ENCODE peak calls at places on chromosomes 16 and 17, in eight cellular contexts. One of them, this sample, is unnamed.

GRCh38 chr16:14448874-14449273 is 181.2 kb downstream of the PARN start:
- DNase-seq in HFF-Myc: no peak
- DNase-seq in kidney epithelial cell: no peak
- DNase-seq in bronchial epithelial cell: no peak
- DNase-seq in adrenal gland: no peak
- DNase-seq in dorsolateral prefrontal cortex: no peak
- DNase-seq in OCI-LY7: no peak
- DNase-seq in A673: no peak
- DNase-seq in this sample: no peak

GRCh38 chr16:53754938-53755910 is 51.3 kb downstream of the FTO start:
- DNase-seq in HFF-Myc: no peak
- DNase-seq in kidney epithelial cell: peak; percentile 65
- DNase-seq in bronchial epithelial cell: peak; percentile 91
- DNase-seq in adrenal gland: peak; percentile 39
- DNase-seq in dorsolateral prefrontal cortex: no peak
- DNase-seq in OCI-LY7: no peak
- DNase-seq in A673: peak; percentile 42
- DNase-seq in this sample: peak; percentile 91

GRCh38 chr17:28331891-28332420 is 3.3 kb downstream of the IFT20 start:
- DNase-seq in HFF-Myc: no peak
- DNase-seq in kidney epithelial cell: no peak
- DNase-seq in bronchial epithelial cell: no peak
- DNase-seq in adrenal gland: no peak
- DNase-seq in dorsolateral prefrontal cortex: no peak
- DNase-seq in OCI-LY7: no peak
- DNase-seq in A673: no peak
- DNase-seq in this sample: no peak

GRCh38 chr16:3514621-3515020 is 13.8 kb downstream of the CLUAP1 start:
- DNase-seq in HFF-Myc: no peak
- DNase-seq in kidney epithelial cell: no peak
- DNase-seq in bronchial epithelial cell: no peak
- DNase-seq in adrenal gland: no peak
- DNase-seq in dorsolateral prefrontal cortex: no peak
- DNase-seq in OCI-LY7: no peak
- DNase-seq in A673: no peak
- DNase-seq in this sample: peak; percentile 23

GRCh38 chr17:74361613-74362391 is at the start of gene BTBD17:
- DNase-seq in HFF-Myc: no peak
- DNase-seq in kidney epithelial cell: no peak
- DNase-seq in bronchial epithelial cell: peak; percentile 15
- DNase-seq in adrenal gland: peak; percentile 51
- DNase-seq in dorsolateral prefrontal cortex: peak; percentile 67
- DNase-seq in OCI-LY7: no peak
- DNase-seq in A673: peak; percentile 75
- DNase-seq in this sample: peak; percentile 17

GRCh38 chr17:70629902-70630301 is 460.6 kb downstream of the KCNJ2 start:
- DNase-seq in HFF-Myc: no peak
- DNase-seq in kidney epithelial cell: no peak
- DNase-seq in bronchial epithelial cell: peak; percentile 12
- DNase-seq in adrenal gland: no peak
- DNase-seq in dorsolateral prefrontal cortex: no peak
- DNase-seq in OCI-LY7: peak; percentile 7
- DNase-seq in A673: no peak
- DNase-seq in this sample: peak; percentile 15

GRCh38 chr16:57394444-57394843 is 10.1 kb upstream of the CCL17 start:
- DNase-seq in HFF-Myc: no peak
- DNase-seq in kidney epithelial cell: no peak
- DNase-seq in bronchial epithelial cell: peak; percentile 81
- DNase-seq in adrenal gland: peak; percentile 31
- DNase-seq in dorsolateral prefrontal cortex: no peak
- DNase-seq in OCI-LY7: no peak
- DNase-seq in A673: no peak
- DNase-seq in this sample: peak; percentile 91

GRCh38 chr16:90012978-90013745 is 6.1 kb downstream of the DBNDD1 start:
- DNase-seq in HFF-Myc: no peak
- DNase-seq in kidney epithelial cell: no peak
- DNase-seq in bronchial epithelial cell: no peak
- DNase-seq in adrenal gland: no peak
- DNase-seq in dorsolateral prefrontal cortex: no peak
- DNase-seq in OCI-LY7: peak; percentile 77
- DNase-seq in A673: no peak
- DNase-seq in this sample: no peak

GRCh38 chr17:80773243-80773991 is 218.2 kb upstream of the CHMP6 start:
- DNase-seq in HFF-Myc: no peak
- DNase-seq in kidney epithelial cell: no peak
- DNase-seq in bronchial epithelial cell: no peak
- DNase-seq in adrenal gland: no peak
- DNase-seq in dorsolateral prefrontal cortex: peak; percentile 56
- DNase-seq in OCI-LY7: peak; percentile 76
- DNase-seq in A673: no peak
- DNase-seq in this sample: no peak

GRCh38 chr17:42016411-42016831 is 818 bp downstream of the DNAJC7 start:
- DNase-seq in HFF-Myc: no peak
- DNase-seq in kidney epithelial cell: no peak
- DNase-seq in bronchial epithelial cell: peak; percentile 23
- DNase-seq in adrenal gland: no peak
- DNase-seq in dorsolateral prefrontal cortex: no peak
- DNase-seq in OCI-LY7: peak; percentile 16
- DNase-seq in A673: peak; percentile 6
- DNase-seq in this sample: no peak

GRCh38 chr17:42387663-42388380 is 420 bp downstream of the STAT3 start:
- DNase-seq in HFF-Myc: no peak
- DNase-seq in kidney epithelial cell: no peak
- DNase-seq in bronchial epithelial cell: peak; percentile 69
- DNase-seq in adrenal gland: peak; percentile 53
- DNase-seq in dorsolateral prefrontal cortex: peak; percentile 30
- DNase-seq in OCI-LY7: peak; percentile 34
- DNase-seq in A673: peak; percentile 52
- DNase-seq in this sample: peak; percentile 78

GRCh38 chr17:37830151-37830993 is 85.5 kb upstream of the HNF1B start:
- DNase-seq in HFF-Myc: no peak
- DNase-seq in kidney epithelial cell: no peak
- DNase-seq in bronchial epithelial cell: no peak
- DNase-seq in adrenal gland: no peak
- DNase-seq in dorsolateral prefrontal cortex: no peak
- DNase-seq in OCI-LY7: peak; percentile 80
- DNase-seq in A673: no peak
- DNase-seq in this sample: no peak

GRCh38 chr16:2428051-2428786 is 1.0 kb upstream of the CCNF start:
- DNase-seq in HFF-Myc: no peak
- DNase-seq in kidney epithelial cell: no peak
- DNase-seq in bronchial epithelial cell: peak; percentile 19
- DNase-seq in adrenal gland: no peak
- DNase-seq in dorsolateral prefrontal cortex: no peak
- DNase-seq in OCI-LY7: peak; percentile 51
- DNase-seq in A673: no peak
- DNase-seq in this sample: peak; percentile 38

GRCh38 chr16:11078812-11079459 is 134.6 kb downstream of the CLEC16A start:
- DNase-seq in HFF-Myc: peak; percentile 78
- DNase-seq in kidney epithelial cell: peak; percentile 56
- DNase-seq in bronchial epithelial cell: no peak
- DNase-seq in adrenal gland: no peak
- DNase-seq in dorsolateral prefrontal cortex: no peak
- DNase-seq in OCI-LY7: no peak
- DNase-seq in A673: peak; percentile 12
- DNase-seq in this sample: no peak

GRCh38 chr17:66450008-66450856 is 147.8 kb downstream of the PRKCA start:
- DNase-seq in HFF-Myc: no peak
- DNase-seq in kidney epithelial cell: no peak
- DNase-seq in bronchial epithelial cell: no peak
- DNase-seq in adrenal gland: no peak
- DNase-seq in dorsolateral prefrontal cortex: no peak
- DNase-seq in OCI-LY7: no peak
- DNase-seq in A673: peak; percentile 35
- DNase-seq in this sample: no peak

GRCh38 chr17:44546711-44547606 is 10.3 kb upstream of the FZD2 start:
- DNase-seq in HFF-Myc: no peak
- DNase-seq in kidney epithelial cell: no peak
- DNase-seq in bronchial epithelial cell: peak; percentile 73
- DNase-seq in adrenal gland: no peak
- DNase-seq in dorsolateral prefrontal cortex: no peak
- DNase-seq in OCI-LY7: no peak
- DNase-seq in A673: no peak
- DNase-seq in this sample: peak; percentile 65

GRCh38 chr16:11310997-11311561 is 29.9 kb upstream of the PRM1 start:
- DNase-seq in HFF-Myc: no peak
- DNase-seq in kidney epithelial cell: no peak
- DNase-seq in bronchial epithelial cell: no peak
- DNase-seq in adrenal gland: no peak
- DNase-seq in dorsolateral prefrontal cortex: no peak
- DNase-seq in OCI-LY7: peak; percentile 93
- DNase-seq in A673: no peak
- DNase-seq in this sample: no peak

GRCh38 chr17:3892095-3892998 is 506 bp downstream of the CAMKK1 start:
- DNase-seq in HFF-Myc: no peak
- DNase-seq in kidney epithelial cell: no peak
- DNase-seq in bronchial epithelial cell: peak; percentile 24
- DNase-seq in adrenal gland: peak; percentile 95
- DNase-seq in dorsolateral prefrontal cortex: peak; percentile 38
- DNase-seq in OCI-LY7: peak; percentile 27
- DNase-seq in A673: peak; percentile 64
- DNase-seq in this sample: peak; percentile 39

GRCh38 chr17:5516060-5516792 is 29.9 kb downstream of the MIS12 start:
- DNase-seq in HFF-Myc: peak; percentile 83
- DNase-seq in kidney epithelial cell: peak; percentile 99
- DNase-seq in bronchial epithelial cell: peak; percentile 90
- DNase-seq in adrenal gland: peak; percentile 60
- DNase-seq in dorsolateral prefrontal cortex: no peak
- DNase-seq in OCI-LY7: no peak
- DNase-seq in A673: no peak
- DNase-seq in this sample: peak; percentile 87

GRCh38 chr16:86038923-86039310 is 140.0 kb downstream of the IRF8 start:
- DNase-seq in HFF-Myc: no peak
- DNase-seq in kidney epithelial cell: no peak
- DNase-seq in bronchial epithelial cell: no peak
- DNase-seq in adrenal gland: no peak
- DNase-seq in dorsolateral prefrontal cortex: no peak
- DNase-seq in OCI-LY7: no peak
- DNase-seq in A673: no peak
- DNase-seq in this sample: no peak

GRCh38 chr17:38584350-38584925 is 21.3 kb downstream of the SRCIN1 start:
- DNase-seq in HFF-Myc: no peak
- DNase-seq in kidney epithelial cell: no peak
- DNase-seq in bronchial epithelial cell: peak; percentile 32
- DNase-seq in adrenal gland: peak; percentile 58
- DNase-seq in dorsolateral prefrontal cortex: no peak
- DNase-seq in OCI-LY7: peak; percentile 75
- DNase-seq in A673: peak; percentile 56
- DNase-seq in this sample: peak; percentile 75

DNA sequence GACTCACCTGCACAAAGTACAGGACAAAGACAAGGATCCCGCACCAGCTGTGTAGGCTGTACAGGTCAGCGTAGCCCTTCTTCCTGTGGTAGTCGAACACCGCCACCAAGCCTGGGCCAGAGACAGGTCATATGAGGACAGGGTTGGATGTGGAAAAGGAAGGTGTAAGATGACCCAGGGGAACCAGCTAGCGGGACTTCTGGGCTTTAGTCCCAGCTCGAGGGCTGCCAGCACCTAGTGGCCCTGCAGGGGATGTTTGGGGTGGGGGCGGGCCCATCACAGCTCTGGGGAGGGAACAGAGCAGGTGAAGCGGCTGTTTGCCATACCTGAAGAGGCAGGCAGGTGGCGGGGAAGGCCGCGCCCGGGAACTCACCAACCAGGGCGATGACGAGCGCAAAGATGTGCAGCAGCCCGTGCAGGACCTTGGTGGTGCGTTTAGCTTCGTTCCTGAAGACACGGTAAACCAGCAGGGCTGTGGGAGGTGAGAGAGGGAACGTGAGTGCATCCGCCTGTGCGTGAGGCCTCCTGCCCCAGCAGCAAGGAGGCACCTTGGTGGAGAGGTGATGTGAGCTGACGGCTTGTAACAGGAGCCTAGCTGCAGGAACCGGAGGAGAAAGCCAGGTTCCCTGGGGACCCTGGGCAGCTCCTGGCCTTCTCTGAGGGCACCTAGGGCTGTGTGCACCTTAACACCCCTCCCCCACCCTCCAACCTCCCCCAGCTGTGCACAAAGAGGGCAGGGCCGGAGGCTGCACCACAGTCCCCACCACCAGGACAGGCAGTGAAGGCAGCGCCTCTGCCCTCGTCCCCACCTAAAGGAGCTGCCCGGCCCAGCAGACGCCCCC is 10.2 kb downstream of the CYB561 start:
- DNase-seq in HFF-Myc: no peak
- DNase-seq in kidney epithelial cell: no peak
- DNase-seq in bronchial epithelial cell: peak; percentile 31
- DNase-seq in adrenal gland: no peak
- DNase-seq in dorsolateral prefrontal cortex: no peak
- DNase-seq in OCI-LY7: peak; percentile 75
- DNase-seq in A673: no peak
- DNase-seq in this sample: peak; percentile 49
- TF ChIP-seq CTCF in HFF-Myc: no peak
- TF ChIP-seq CTCF in kidney epithelial cell: peak; percentile 8
- TF ChIP-seq CTCF in bronchial epithelial cell: peak; percentile 66
- TF ChIP-seq CTCF in adrenal gland: no peak
- TF ChIP-seq CTCF in dorsolateral prefrontal cortex: no peak
- TF ChIP-seq CTCF in OCI-LY7: peak; percentile 69
- TF ChIP-seq CTCF in A673: no peak
- TF ChIP-seq CTCF in this sample: peak; percentile 56

DNA sequence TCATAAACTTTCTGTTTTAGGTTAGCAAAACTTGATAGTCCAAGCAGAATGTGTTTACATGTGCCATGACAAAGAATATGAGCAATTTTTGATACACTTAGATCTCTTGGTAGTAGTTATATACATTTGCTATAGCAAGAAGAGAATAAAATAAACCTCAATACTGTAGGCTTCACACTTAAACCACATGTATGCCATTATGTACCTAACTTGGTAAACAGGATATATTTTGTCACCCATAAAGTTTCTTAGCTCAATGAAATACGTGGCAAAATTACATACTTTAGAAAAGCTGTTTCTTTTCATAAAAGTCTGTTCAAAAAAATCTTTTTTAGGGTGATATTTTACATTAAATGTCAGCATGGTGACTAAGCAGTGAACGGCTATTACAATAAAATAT is 184.7 kb downstream of the MYO1D start:
- DNase-seq in HFF-Myc: no peak
- DNase-seq in kidney epithelial cell: no peak
- DNase-seq in bronchial epithelial cell: no peak
- DNase-seq in adrenal gland: no peak
- DNase-seq in dorsolateral prefrontal cortex: no peak
- DNase-seq in OCI-LY7: no peak
- DNase-seq in A673: no peak
- DNase-seq in this sample: no peak
- H3K4me3 ChIP-seq in HFF-Myc: no peak overlapping the region
- H3K4me3 ChIP-seq in kidney epithelial cell: no peak overlapping the region
- H3K4me3 ChIP-seq in bronchial epithelial cell: no peak overlapping the region
- H3K4me3 ChIP-seq in adrenal gland: no peak overlapping the region
- H3K4me3 ChIP-seq in dorsolateral prefrontal cortex: no peak overlapping the region
- H3K4me3 ChIP-seq in OCI-LY7: no peak overlapping the region
- H3K4me3 ChIP-seq in A673: no peak overlapping the region
- H3K4me3 ChIP-seq in this sample: no peak overlapping the region

GRCh38 chr16:47694543-47694942 is 233.4 kb downstream of the PHKB start:
- DNase-seq in HFF-Myc: no peak
- DNase-seq in kidney epithelial cell: no peak
- DNase-seq in bronchial epithelial cell: no peak
- DNase-seq in adrenal gland: no peak
- DNase-seq in dorsolateral prefrontal cortex: no peak
- DNase-seq in OCI-LY7: peak; percentile 9
- DNase-seq in A673: no peak
- DNase-seq in this sample: no peak
- TF ChIP-seq CTCF in HFF-Myc: no peak
- TF ChIP-seq CTCF in kidney epithelial cell: no peak
- TF ChIP-seq CTCF in bronchial epithelial cell: no peak
- TF ChIP-seq CTCF in adrenal gland: no peak
- TF ChIP-seq CTCF in dorsolateral prefrontal cortex: no peak
- TF ChIP-seq CTCF in OCI-LY7: no peak
- TF ChIP-seq CTCF in A673: no peak
- TF ChIP-seq CTCF in this sample: no peak

GRCh38 chr16:67173323-67173722 is 3.0 kb downstream of the NOL3 start:
- DNase-seq in HFF-Myc: no peak
- DNase-seq in kidney epithelial cell: no peak
- DNase-seq in bronchial epithelial cell: no peak
- DNase-seq in adrenal gland: no peak
- DNase-seq in dorsolateral prefrontal cortex: no peak
- DNase-seq in OCI-LY7: no peak
- DNase-seq in A673: no peak
- DNase-seq in this sample: no peak
- H3K4me3 ChIP-seq in HFF-Myc: peak overlapping the region; percentile 43
- H3K4me3 ChIP-seq in kidney epithelial cell: peak overlapping the region; percentile 31
- H3K4me3 ChIP-seq in bronchial epithelial cell: peak overlapping the region; percentile 34
- H3K4me3 ChIP-seq in adrenal gland: no peak overlapping the region
- H3K4me3 ChIP-seq in dorsolateral prefrontal cortex: peak overlapping the region; percentile 56
- H3K4me3 ChIP-seq in OCI-LY7: no peak overlapping the region
- H3K4me3 ChIP-seq in A673: peak overlapping the region; percentile 47
- H3K4me3 ChIP-seq in this sample: peak overlapping the region; percentile 55

This sample was measured in epithelial cell of esophagus.